ENCODE peak calls at places on chromosomes 13 and 19, in four cellular contexts. One of them, this sample, is unnamed.
A peak's percentile ranks its signal among the peaks of the same experiment; 100 is the strongest.

GRCh38 chr13:59771272-59771671 is 392.5 kb downstream of the DIAPH3 start:
- DNase-seq in fibroblast of the aortic adventitia: peak; percentile 66
- DNase-seq in AG10803: peak; percentile 48
- DNase-seq in GM23338: peak; percentile 43
- DNase-seq in this sample: peak; percentile 41

GRCh38 chr13:41458939-41459753 is 1.8 kb downstream of the RGCC start:
- DNase-seq in fibroblast of the aortic adventitia: peak; percentile 55
- DNase-seq in AG10803: peak; percentile 78
- DNase-seq in GM23338: peak; percentile 70
- DNase-seq in this sample: peak; percentile 63

GRCh38 chr13:60162096-60162495 is 1.6 kb downstream of the DIAPH3 start:
- DNase-seq in fibroblast of the aortic adventitia: no peak
- DNase-seq in AG10803: peak; percentile 25
- DNase-seq in GM23338: no peak
- DNase-seq in this sample: peak; percentile 67

GRCh38 chr13:23980160-23980551 is 82.9 kb upstream of the C1QTNF9B start:
- DNase-seq in fibroblast of the aortic adventitia: peak; percentile 62
- DNase-seq in AG10803: peak; percentile 85
- DNase-seq in GM23338: peak; percentile 86
- DNase-seq in this sample: peak; percentile 84

GRCh38 chr19:28632357-28633076 is 580.4 kb downstream of the UQCRFS1 start:
- DNase-seq in fibroblast of the aortic adventitia: no peak
- DNase-seq in AG10803: no peak
- DNase-seq in GM23338: no peak
- DNase-seq in this sample: no peak

GRCh38 chr13:79874396-79875360 is 393.7 kb downstream of the NDFIP2 start:
- DNase-seq in fibroblast of the aortic adventitia: no peak
- DNase-seq in AG10803: peak; percentile 11
- DNase-seq in GM23338: peak; percentile 28
- DNase-seq in this sample: no peak

GRCh38 chr19:50447053-50447452 is 14.4 kb downstream of the MYBPC2 start:
- DNase-seq in fibroblast of the aortic adventitia: no peak
- DNase-seq in AG10803: no peak
- DNase-seq in GM23338: no peak
- DNase-seq in this sample: no peak

GRCh38 chr19:19480688-19481087 is 34.7 kb downstream of the TSSK6 start:
- DNase-seq in fibroblast of the aortic adventitia: no peak
- DNase-seq in AG10803: no peak
- DNase-seq in GM23338: no peak
- DNase-seq in this sample: no peak

GRCh38 chr13:23321534-23322241 is 111.8 kb downstream of the SACS start:
- DNase-seq in fibroblast of the aortic adventitia: peak; percentile 91
- DNase-seq in AG10803: peak; percentile 93
- DNase-seq in GM23338: no peak
- DNase-seq in this sample: peak; percentile 91

GRCh38 chr13:52393572-52394357 is 12.2 kb downstream of the THSD1 start:
- DNase-seq in fibroblast of the aortic adventitia: no peak
- DNase-seq in AG10803: no peak
- DNase-seq in GM23338: no peak
- DNase-seq in this sample: no peak

GRCh38 chr19:536881-537404 is 5.4 kb downstream of the CDC34 start:
- DNase-seq in fibroblast of the aortic adventitia: no peak
- DNase-seq in AG10803: no peak
- DNase-seq in GM23338: no peak
- DNase-seq in this sample: no peak

GRCh38 chr19:534088-534487 is 2.5 kb downstream of the CDC34 start:
- DNase-seq in fibroblast of the aortic adventitia: no peak
- DNase-seq in AG10803: no peak
- DNase-seq in GM23338: no peak
- DNase-seq in this sample: no peak

GRCh38 chr19:536031-536880 is 4.7 kb downstream of the CDC34 start:
- DNase-seq in fibroblast of the aortic adventitia: no peak
- DNase-seq in AG10803: no peak
- DNase-seq in GM23338: no peak
- DNase-seq in this sample: no peak

GRCh38 chr19:533485-534058 is 2.0 kb downstream of the CDC34 start:
- DNase-seq in fibroblast of the aortic adventitia: no peak
- DNase-seq in AG10803: no peak
- DNase-seq in GM23338: no peak
- DNase-seq in this sample: no peak

DNA sequence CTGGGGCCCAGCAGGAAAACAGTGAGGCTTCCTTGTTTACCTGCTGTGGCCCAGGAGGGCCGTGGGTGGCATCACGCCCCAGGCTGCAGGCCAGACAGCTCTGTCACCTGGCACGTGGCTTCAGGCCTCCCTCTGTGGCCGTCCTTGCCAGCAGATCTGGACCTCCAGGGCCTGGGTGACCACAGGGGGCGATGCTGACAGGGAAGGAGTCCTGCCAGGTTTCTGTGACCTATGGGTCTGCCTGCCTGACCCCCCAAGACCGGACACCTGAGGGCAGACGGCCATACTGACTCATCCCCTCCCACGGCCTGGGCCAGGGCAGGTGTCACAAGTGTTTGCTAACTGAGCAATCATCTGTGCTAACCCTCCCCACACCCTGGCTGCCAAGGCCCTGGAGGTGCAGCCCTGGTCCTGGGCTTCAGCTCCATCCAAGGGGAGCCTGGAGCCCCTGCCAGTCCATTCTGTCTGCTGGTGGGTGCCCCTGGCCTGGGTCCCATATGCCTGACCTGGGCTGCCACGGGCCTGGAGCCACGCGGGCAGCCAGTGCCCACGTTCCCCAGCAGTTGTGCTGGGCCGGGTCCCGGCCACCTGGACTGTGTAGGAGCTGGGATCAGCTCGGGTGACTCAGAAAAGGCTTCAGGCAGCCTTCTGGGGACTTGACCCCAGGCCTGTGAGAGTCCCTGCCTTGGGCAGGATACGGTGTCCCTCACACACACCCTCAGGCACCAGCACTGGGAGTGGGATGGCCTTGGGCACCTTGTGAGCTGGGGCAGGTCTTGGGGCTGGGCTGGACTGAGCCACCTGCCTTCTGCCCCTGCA is 3.7 kb downstream of the CDC34 start:
- DNase-seq in fibroblast of the aortic adventitia: no peak
- DNase-seq in AG10803: no peak
- DNase-seq in GM23338: no peak
- DNase-seq in this sample: no peak
- TF ChIP-seq CTCF in fibroblast of the aortic adventitia: peak; percentile 4
- TF ChIP-seq CTCF in AG10803: no peak
- TF ChIP-seq CTCF in GM23338: no peak
- TF ChIP-seq CTCF in this sample: no peak

GRCh38 chr19:53730391-53730790 is 93.7 kb downstream of the NLRP12 start:
- DNase-seq in fibroblast of the aortic adventitia: no peak
- DNase-seq in AG10803: no peak
- DNase-seq in GM23338: no peak
- DNase-seq in this sample: no peak
- H3K4me3 ChIP-seq in fibroblast of the aortic adventitia: no peak overlapping the region
- H3K4me3 ChIP-seq in AG10803: no peak overlapping the region
- H3K4me3 ChIP-seq in GM23338: no peak overlapping the region
- H3K4me3 ChIP-seq in this sample: no peak overlapping the region

DNA sequence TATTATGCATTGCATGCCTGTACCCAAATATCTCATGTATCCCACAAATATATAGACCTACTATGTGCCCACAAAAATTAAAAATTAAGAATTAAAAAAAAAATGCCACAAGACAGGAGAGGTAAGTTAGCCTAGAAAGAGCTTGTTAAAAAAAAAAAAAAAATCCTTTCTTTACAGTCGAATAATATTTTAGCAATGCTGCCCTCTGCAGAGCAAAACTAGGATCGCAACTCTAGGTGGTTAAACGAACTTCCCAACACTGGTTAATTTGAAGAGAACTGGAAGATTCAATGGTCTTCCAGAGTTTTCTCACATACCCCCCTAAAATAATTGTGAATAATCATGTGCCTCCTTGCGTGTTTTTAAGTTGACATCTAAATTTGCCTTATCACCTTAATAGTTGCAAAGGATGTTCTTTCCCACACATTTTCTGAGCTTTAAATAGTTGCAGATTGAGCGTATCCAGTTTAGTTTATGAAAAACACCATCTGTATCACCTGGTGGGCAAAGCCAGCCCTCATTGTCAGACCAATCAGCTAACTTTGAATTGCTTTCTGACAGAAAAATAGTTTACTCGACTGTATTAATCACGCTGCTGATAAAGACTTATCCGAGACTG is 47.4 kb upstream of the RCBTB2 start:
- DNase-seq in fibroblast of the aortic adventitia: peak; percentile 80
- DNase-seq in AG10803: peak; percentile 60
- DNase-seq in GM23338: peak; percentile 84
- DNase-seq in this sample: peak; percentile 73
- TF ChIP-seq CTCF in fibroblast of the aortic adventitia: peak; percentile 68
- TF ChIP-seq CTCF in AG10803: peak; percentile 84
- TF ChIP-seq CTCF in GM23338: peak; percentile 76
- TF ChIP-seq CTCF in this sample: peak; percentile 68

GRCh38 chr19:45645068-45645630 is 6.0 kb upstream of the EML2 start:
- DNase-seq in fibroblast of the aortic adventitia: no peak
- DNase-seq in AG10803: no peak
- DNase-seq in GM23338: no peak
- DNase-seq in this sample: no peak

GRCh38 chr19:45643927-45644771 is 5.0 kb upstream of the EML2 start:
- DNase-seq in fibroblast of the aortic adventitia: no peak
- DNase-seq in AG10803: no peak
- DNase-seq in GM23338: no peak
- DNase-seq in this sample: no peak

GRCh38 chr19:45640849-45641273 is 1.7 kb upstream of the EML2 start:
- DNase-seq in fibroblast of the aortic adventitia: no peak
- DNase-seq in AG10803: no peak
- DNase-seq in GM23338: peak; percentile 89
- DNase-seq in this sample: no peak

GRCh38 chr19:45641274-45642105 is 2.3 kb upstream of the EML2 start:
- DNase-seq in fibroblast of the aortic adventitia: peak; percentile 63
- DNase-seq in AG10803: peak; percentile 48
- DNase-seq in GM23338: peak; percentile 100
- DNase-seq in this sample: peak; percentile 63

GRCh38 chr19:45643024-45643926 is 4.1 kb upstream of the EML2 start:
- DNase-seq in fibroblast of the aortic adventitia: peak; percentile 79
- DNase-seq in AG10803: peak; percentile 64
- DNase-seq in GM23338: peak; percentile 92
- DNase-seq in this sample: peak; percentile 83
- H3K4me3 ChIP-seq in fibroblast of the aortic adventitia: no peak overlapping the region
- H3K4me3 ChIP-seq in AG10803: no peak overlapping the region
- H3K4me3 ChIP-seq in GM23338: peak overlapping the region; percentile 90
- H3K4me3 ChIP-seq in this sample: peak overlapping the region; percentile 46

GRCh38 chr13:111992911-111993310 is 74.0 kb upstream of the SOX1 start:
- DNase-seq in fibroblast of the aortic adventitia: no peak
- DNase-seq in AG10803: no peak
- DNase-seq in GM23338: no peak
- DNase-seq in this sample: no peak
- TF ChIP-seq CTCF in fibroblast of the aortic adventitia: no peak
- TF ChIP-seq CTCF in AG10803: no peak
- TF ChIP-seq CTCF in GM23338: no peak
- TF ChIP-seq CTCF in this sample: no peak

DNA sequence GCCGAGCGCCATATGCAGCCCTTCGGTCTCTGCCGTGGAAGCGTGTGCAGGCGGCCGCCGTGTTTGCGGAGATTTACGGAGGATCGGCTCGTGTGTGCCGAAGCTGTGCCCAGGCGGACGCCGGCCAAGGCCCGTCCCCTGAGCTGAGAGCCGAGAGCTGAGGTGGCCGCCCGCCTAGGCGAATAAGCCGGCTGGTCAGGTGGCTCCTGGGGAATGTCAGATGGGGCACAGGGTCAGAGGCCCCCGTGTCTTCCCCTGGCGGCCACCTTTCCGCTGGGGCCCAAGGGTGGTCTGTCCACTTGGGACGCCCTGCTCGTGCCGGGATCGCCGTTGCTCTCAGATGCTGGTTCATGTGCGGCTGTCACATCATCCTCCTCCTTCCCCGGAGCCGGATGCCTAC is 78.8 kb downstream of the ZNF536 start:
- DNase-seq in fibroblast of the aortic adventitia: no peak
- DNase-seq in AG10803: peak; percentile 34
- DNase-seq in GM23338: no peak
- DNase-seq in this sample: no peak
- H3K4me3 ChIP-seq in fibroblast of the aortic adventitia: no peak overlapping the region
- H3K4me3 ChIP-seq in AG10803: peak overlapping the region; percentile 61
- H3K4me3 ChIP-seq in GM23338: no peak overlapping the region
- H3K4me3 ChIP-seq in this sample: no peak overlapping the region

GRCh38 chr13:25132021-25132420 is 36.1 kb downstream of the PABPC3 start:
- DNase-seq in fibroblast of the aortic adventitia: no peak
- DNase-seq in AG10803: no peak
- DNase-seq in GM23338: peak; percentile 36
- DNase-seq in this sample: no peak
- TF ChIP-seq CTCF in fibroblast of the aortic adventitia: no peak
- TF ChIP-seq CTCF in AG10803: no peak
- TF ChIP-seq CTCF in GM23338: no peak
- TF ChIP-seq CTCF in this sample: no peak

GRCh38 chr19:8702350-8702749 is 3.8 kb upstream of the ACTL9 start:
- DNase-seq in fibroblast of the aortic adventitia: no peak
- DNase-seq in AG10803: no peak
- DNase-seq in GM23338: no peak
- DNase-seq in this sample: no peak
- H3K4me3 ChIP-seq in fibroblast of the aortic adventitia: no peak overlapping the region
- H3K4me3 ChIP-seq in AG10803: no peak overlapping the region
- H3K4me3 ChIP-seq in GM23338: no peak overlapping the region
- H3K4me3 ChIP-seq in this sample: no peak overlapping the region

GRCh38 chr13:26604784-26605183 is 47.3 kb downstream of the WASF3 start:
- DNase-seq in fibroblast of the aortic adventitia: no peak
- DNase-seq in AG10803: no peak
- DNase-seq in GM23338: no peak
- DNase-seq in this sample: peak; percentile 18

GRCh38 chr13:26601669-26602068 is 44.2 kb downstream of the WASF3 start:
- DNase-seq in fibroblast of the aortic adventitia: peak; percentile 35
- DNase-seq in AG10803: peak; percentile 73
- DNase-seq in GM23338: no peak
- DNase-seq in this sample: peak; percentile 30

GRCh38 chr13:26600345-26600761 is 42.9 kb downstream of the WASF3 start:
- DNase-seq in fibroblast of the aortic adventitia: peak; percentile 23
- DNase-seq in AG10803: peak; percentile 80
- DNase-seq in GM23338: no peak
- DNase-seq in this sample: peak; percentile 76

GRCh38 chr13:26602783-26603182 is 45.3 kb downstream of the WASF3 start:
- DNase-seq in fibroblast of the aortic adventitia: no peak
- DNase-seq in AG10803: no peak
- DNase-seq in GM23338: no peak
- DNase-seq in this sample: no peak

GRCh38 chr13:26605845-26606244 is 48.4 kb downstream of the WASF3 start:
- DNase-seq in fibroblast of the aortic adventitia: no peak
- DNase-seq in AG10803: no peak
- DNase-seq in GM23338: peak; percentile 78
- DNase-seq in this sample: no peak
- TF ChIP-seq CTCF in fibroblast of the aortic adventitia: no peak
- TF ChIP-seq CTCF in AG10803: no peak
- TF ChIP-seq CTCF in GM23338: peak; percentile 66
- TF ChIP-seq CTCF in this sample: peak; percentile 23